ENCODE peak calls at places on chromosomes 3 and 15, in ten cellular contexts. U is sigmoid colon, E is GM23338, B is HCT116, F is GM12878, R is SK-N-SH, H is Panc1, I is K562, J is stomach, Z is spleen. D is an unnamed sample. For H3K4me1, the result is how much of the 10 kb centered on the place peaks cover.

GRCh38 chr3:52539010-52539653 is 2.7 kb downstream of the UQCC5 start:
- DNase-seq in U (no peak), E (no peak), B (no peak), F (no peak), R (no peak), H (no peak), I (no peak), J (no peak), Z (no peak), D (no peak)

GRCh38 chr15:28026764-28027713 is 72.1 kb downstream of the OCA2 start:
- DNase-seq in U (no peak), E (no peak), B (no peak), F (no peak), R (no peak), H (no peak), I (peak), J (no peak), Z (no peak), D (no peak)

GRCh38 chr3:118208642-118209041 is 826.0 kb downstream of the IGSF11 start:
- DNase-seq in U (no peak), E (no peak), B (no peak), F (no peak), R (no peak), H (no peak), I (no peak), J (no peak), Z (no peak), D (no peak)

GRCh38 chr3:152638707-152639450 is 196.1 kb upstream of the P2RY1 start:
- DNase-seq in U (peak), E (no peak), B (no peak), F (no peak), R (no peak), H (no peak), I (no peak), J (no peak), Z (no peak), D (no peak)

GRCh38 chr15:62505761-62506160 is 340.7 kb upstream of the C2CD4B start:
- DNase-seq in U (no peak), E (no peak), B (no peak), F (no peak), R (no peak), H (no peak), I (no peak), J (no peak), Z (no peak), D (no peak)

GRCh38 chr3:12809435-12809834 is 13.0 kb downstream of the CAND2 start:
- DNase-seq in U (no peak), E (no peak), B (no peak), F (no peak), R (no peak), H (no peak), I (no peak), J (no peak), Z (peak), D (no peak)

GRCh38 chr3:195191580-195191979 is 79.4 kb downstream of the XXYLT1 start:
- DNase-seq in U (no peak), E (no peak), B (no peak), F (no peak), R (no peak), H (no peak), I (no peak), J (no peak), Z (no peak), D (no peak)

GRCh38 chr15:66923438-66923881 is 141.9 kb upstream of the SMAD3 start:
- DNase-seq in U (peak), E (peak), B (peak), F (no peak), R (peak), H (no peak), I (peak), J (peak), Z (no peak), D (peak)

GRCh38 chr3:47428585-47429145 is 47.1 kb downstream of the SCAP start:
- DNase-seq in U (no peak), E (no peak), B (no peak), F (no peak), R (no peak), H (no peak), I (peak), J (no peak), Z (no peak), D (no peak)

GRCh38 chr3:195467641-195468390 is 25.0 kb upstream of the ACAP2 start:
- DNase-seq in U (no peak), E (no peak), B (no peak), F (no peak), R (no peak), H (no peak), I (no peak), J (no peak), Z (no peak), D (no peak)

GRCh38 chr3:190239325-190239724 is 82.9 kb downstream of the CLDN1 start:
- DNase-seq in U (no peak), E (no peak), B (no peak), F (no peak), R (no peak), H (no peak), I (no peak), J (no peak), Z (no peak), D (no peak)

GRCh38 chr3:62467936-62468722 is 94.8 kb upstream of the FEZF2 start:
- DNase-seq in U (no peak), E (no peak), B (no peak), F (no peak), R (no peak), H (no peak), I (no peak), J (no peak), Z (no peak), D (no peak)

GRCh38 chr3:111315911-111316310 is 226.1 kb upstream of the CD96 start:
- DNase-seq in U (no peak), E (no peak), B (no peak), F (no peak), R (no peak), H (no peak), I (no peak), J (no peak), Z (no peak), D (no peak)

GRCh38 chr15:39783244-39783820 is 691 bp upstream of the FSIP1 start:
- DNase-seq in U (no peak), E (peak), B (no peak), F (no peak), R (no peak), H (no peak), I (no peak), J (no peak), Z (no peak), D (no peak)

GRCh38 chr15:35289029-35289617 is 204.0 kb upstream of the NANOGP8 start:
- DNase-seq in U (no peak), E (peak), B (peak), F (no peak), R (peak), H (no peak), I (peak), J (no peak), Z (no peak), D (no peak)

GRCh38 chr3:78496458-78496857 is 1271.3 kb downstream of the ROBO1 start:
- DNase-seq in U (no peak), E (no peak), B (no peak), F (no peak), R (no peak), H (no peak), I (no peak), J (no peak), Z (no peak), D (no peak)

GRCh38 chr3:16464499-16465150 is 48.9 kb downstream of the RFTN1 start:
- DNase-seq in U (no peak), E (no peak), B (no peak), F (no peak), R (no peak), H (no peak), I (no peak), J (no peak), Z (no peak), D (no peak)

GRCh38 chr3:152205097-152205593 is 63.6 kb upstream of the MBNL1 start:
- DNase-seq in U (no peak), E (no peak), B (no peak), F (no peak), R (no peak), H (no peak), I (no peak), J (no peak), Z (no peak), D (no peak)

GRCh38 chr15:63600001-63600645 is 2.9 kb downstream of the FBXL22 start:
- DNase-seq in U (peak), E (peak), B (no peak), F (no peak), R (no peak), H (no peak), I (no peak), J (no peak), Z (no peak), D (no peak)

GRCh38 chr15:47551079-47551478 is 166.2 kb upstream of the SEMA6D start:
- DNase-seq in U (no peak), E (peak), B (no peak), F (no peak), R (no peak), H (no peak), I (no peak), J (no peak), Z (no peak), D (no peak)

GRCh38 chr15:69784808-69785550 is 312.7 kb downstream of the TLE3 start:
- DNase-seq in U (no peak), E (no peak), B (no peak), F (no peak), R (no peak), H (no peak), I (no peak), J (no peak), Z (peak), D (no peak)

GRCh38 chr3:39705351-39705900 is 104.0 kb upstream of the MYRIP start:
- DNase-seq in U (no peak), E (no peak), B (no peak), F (no peak), R (no peak), H (no peak), I (no peak), J (no peak), Z (no peak), D (no peak)

GRCh38 chr3:143445118-143445517 is 325.5 kb downstream of the CHST2 start:
- DNase-seq in U (no peak), E (no peak), B (no peak), F (peak), R (no peak), H (no peak), I (no peak), J (no peak), Z (no peak), D (no peak)

GRCh38 chr3:146464005-146464595 is 5.3 kb downstream of the PLSCR2 start:
- DNase-seq in U (no peak), E (no peak), B (no peak), F (no peak), R (no peak), H (no peak), I (no peak), J (no peak), Z (no peak), D (no peak)

GRCh38 chr3:149472393-149472792 is 2.1 kb upstream of the TM4SF4 start:
- DNase-seq in U (no peak), E (no peak), B (no peak), F (no peak), R (no peak), H (no peak), I (no peak), J (no peak), Z (no peak), D (no peak)

GRCh38 chr3:71310595-71311319 is 272.8 kb downstream of the FOXP1 start:
- DNase-seq in U (peak), E (peak), B (no peak), F (no peak), R (peak), H (no peak), I (no peak), J (no peak), Z (peak), D (peak)

GRCh38 chr15:67080900-67081431 is 15.6 kb downstream of the SMAD3 start:
- DNase-seq in U (peak), E (no peak), B (no peak), F (peak), R (no peak), H (no peak), I (peak), J (no peak), Z (peak), D (no peak)

GRCh38 chr3:113110263-113110662 is 101.1 kb upstream of the BOC start:
- DNase-seq in U (no peak), E (no peak), B (no peak), F (no peak), R (no peak), H (no peak), I (no peak), J (no peak), Z (no peak), D (peak)

GRCh38 chr15:85689729-85690128 is 105.0 kb downstream of the KLHL25 start:
- DNase-seq in U (no peak), E (peak), B (no peak), F (peak), R (no peak), H (no peak), I (no peak), J (peak), Z (peak), D (peak)

GRCh38 chr3:150635076-150635475 is 32.0 kb downstream of the SELENOT start:
- DNase-seq in U (no peak), E (no peak), B (no peak), F (no peak), R (no peak), H (no peak), I (peak), J (no peak), Z (no peak), D (no peak)

GRCh38 chr15:85607141-85607806 is 187.5 kb downstream of the KLHL25 start:
- DNase-seq in U (no peak), E (no peak), B (no peak), F (no peak), R (no peak), H (no peak), I (no peak), J (no peak), Z (no peak), D (no peak)

GRCh38 chr3:107981471-107982111 is 109.2 kb downstream of the CD47 start:
- DNase-seq in U (no peak), E (peak), B (no peak), F (no peak), R (no peak), H (no peak), I (no peak), J (no peak), Z (no peak), D (no peak)

GRCh38 chr3:15654891-15655290 is 53.3 kb downstream of the BTD start:
- DNase-seq in U (no peak), E (no peak), B (no peak), F (no peak), R (no peak), H (no peak), I (no peak), J (no peak), Z (no peak), D (no peak)

GRCh38 chr3:177613901-177614300 is 416.6 kb upstream of the TBL1XR1 start:
- DNase-seq in U (no peak), E (no peak), B (no peak), F (no peak), R (no peak), H (no peak), I (no peak), J (no peak), Z (no peak), D (no peak)

GRCh38 chr3:14428087-14429067 is 26.0 kb downstream of the SLC6A6 start:
- DNase-seq in U (no peak), E (no peak), B (no peak), F (no peak), R (no peak), H (no peak), I (no peak), J (no peak), Z (no peak), D (no peak)

GRCh38 chr15:92071030-92071644 is 217.6 kb downstream of the SLCO3A1 start:
- DNase-seq in U (no peak), E (no peak), B (no peak), F (no peak), R (no peak), H (no peak), I (no peak), J (no peak), Z (no peak), D (no peak)

GRCh38 chr15:92062505-92062904 is 209.0 kb downstream of the SLCO3A1 start:
- DNase-seq in U (no peak), E (no peak), B (no peak), F (no peak), R (no peak), H (no peak), I (no peak), J (no peak), Z (no peak), D (no peak)

GRCh38 chr15:92069308-92070244 is 216.1 kb downstream of the SLCO3A1 start:
- DNase-seq in U (no peak), E (no peak), B (peak), F (peak), R (no peak), H (no peak), I (no peak), J (peak), Z (no peak), D (peak)

GRCh38 chr15:92073044-92073785 is 219.7 kb downstream of the SLCO3A1 start:
- DNase-seq in U (no peak), E (no peak), B (no peak), F (no peak), R (no peak), H (no peak), I (no peak), J (no peak), Z (no peak), D (no peak)

GRCh38 chr15:92068121-92068520 is 214.6 kb downstream of the SLCO3A1 start:
- DNase-seq in U (no peak), E (no peak), B (no peak), F (peak), R (no peak), H (no peak), I (no peak), J (no peak), Z (no peak), D (no peak)
- H3K4me1 ChIP-seq in U (under half), E (under half), B (under half), F (under half), R (under half), H (under half), I (under half), J (under half), Z (under half), D (under half)

GRCh38 chr15:65084500-65085206 is 8.1 kb downstream of the KBTBD13 start:
- DNase-seq in U (peak), E (no peak), B (no peak), F (no peak), R (no peak), H (no peak), I (no peak), J (no peak), Z (no peak), D (no peak)

GRCh38 chr15:65081758-65082157 is 5.2 kb downstream of the KBTBD13 start:
- DNase-seq in U (no peak), E (no peak), B (no peak), F (no peak), R (no peak), H (no peak), I (no peak), J (no peak), Z (no peak), D (no peak)

GRCh38 chr15:65082303-65082958 is 5.9 kb downstream of the KBTBD13 start:
- DNase-seq in U (no peak), E (peak), B (no peak), F (no peak), R (peak), H (no peak), I (no peak), J (no peak), Z (no peak), D (peak)

GRCh38 chr15:65085207-65085753 is 8.7 kb downstream of the KBTBD13 start:
- DNase-seq in U (peak), E (no peak), B (no peak), F (no peak), R (no peak), H (no peak), I (no peak), J (no peak), Z (no peak), D (no peak)

GRCh38 chr15:65083262-65083701 is 6.7 kb downstream of the KBTBD13 start:
- DNase-seq in U (peak), E (peak), B (no peak), F (no peak), R (no peak), H (no peak), I (no peak), J (no peak), Z (no peak), D (no peak)
- TF ChIP-seq POLR2AphosphoS5 in U (no peak), E (no peak), B (no peak), F (no peak), R (no peak), H (no peak), I (no peak), J (no peak), Z (no peak), D (no peak)

GRCh38 chr15:80172401-80172800 is 19.6 kb downstream of the FAH start:
- DNase-seq in U (no peak), E (no peak), B (no peak), F (no peak), R (no peak), H (no peak), I (no peak), J (no peak), Z (no peak), D (no peak)
- H3K27ac ChIP-seq in U (no peak), E (no peak), B (no peak), F (no peak), R (no peak), H (no peak), I (no peak), J (no peak), Z (no peak), D (no peak)

DNA sequence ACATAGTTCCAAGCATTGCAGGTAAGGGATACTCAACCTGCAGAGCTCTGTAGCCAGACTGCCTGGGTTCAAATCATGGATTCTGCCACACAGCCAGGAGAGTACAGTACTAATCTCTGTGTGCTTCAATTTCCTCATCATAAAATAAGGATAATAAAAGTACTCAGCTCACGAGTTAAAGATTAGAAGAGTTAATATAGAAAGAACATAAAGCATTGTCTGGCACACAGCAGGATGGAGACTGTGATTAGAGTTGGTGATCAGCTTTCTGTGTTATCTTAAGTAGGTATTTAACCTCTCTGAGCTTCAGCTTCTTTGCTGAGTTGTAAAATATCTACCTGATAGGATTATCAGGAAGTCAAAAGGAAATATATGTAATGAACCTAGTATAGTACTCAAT is 2.7 kb downstream of the CEP70 start:
- DNase-seq in U (no peak), E (no peak), B (no peak), F (no peak), R (no peak), H (no peak), I (no peak), J (no peak), Z (no peak), D (no peak)
- H3K4me1 ChIP-seq in U (under half), E (under half), B (under half), F (under half), R (under half), H (under half), I (under half), J (under half), Z (under half), D (under half)

GRCh38 chr3:58491506-58492384 is at the start of gene KCTD6:
- DNase-seq in U (peak), E (peak), B (peak), F (peak), R (peak), H (peak), I (peak), J (peak), Z (peak), D (peak)
- TF ChIP-seq POLR2AphosphoS5 in U (peak), E (peak), B (peak), F (no peak), R (peak), H (no peak), I (no peak), J (no peak), Z (peak), D (no peak)

GRCh38 chr3:56720836-56721235 is 37.8 kb upstream of the TASOR start:
- DNase-seq in U (no peak), E (no peak), B (no peak), F (no peak), R (no peak), H (no peak), I (no peak), J (no peak), Z (no peak), D (no peak)

GRCh38 chr3:56724580-56725142 is 41.6 kb upstream of the TASOR start:
- DNase-seq in U (no peak), E (no peak), B (no peak), F (no peak), R (no peak), H (no peak), I (no peak), J (no peak), Z (no peak), D (no peak)

GRCh38 chr3:56725175-56725574 is 42.1 kb upstream of the TASOR start:
- DNase-seq in U (no peak), E (no peak), B (no peak), F (peak), R (no peak), H (no peak), I (no peak), J (no peak), Z (no peak), D (peak)
- H3K27ac ChIP-seq in U (no peak), E (no peak), B (no peak), F (peak), R (no peak), H (no peak), I (no peak), J (no peak), Z (peak), D (no peak)

DNA sequence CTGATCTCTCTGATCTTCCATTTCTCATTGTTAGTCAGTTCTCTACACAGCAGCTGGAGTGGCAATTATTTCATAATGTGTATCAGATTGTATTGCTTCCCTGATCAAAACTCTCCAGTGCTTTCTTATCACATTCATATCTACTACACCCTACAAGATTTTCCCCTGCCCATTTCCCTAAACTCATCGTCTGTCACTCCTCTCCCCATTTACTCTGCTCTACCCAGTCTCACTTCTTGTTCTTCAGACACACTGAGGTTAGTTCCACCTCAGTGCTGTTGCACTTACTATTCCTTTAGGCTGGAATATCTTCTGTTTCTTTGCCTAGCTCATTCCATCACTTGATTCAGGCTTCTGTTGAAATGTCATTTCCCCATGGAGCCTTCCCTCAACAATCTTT is 197.1 kb downstream of the SATB1 start:
- DNase-seq in U (no peak), E (no peak), B (no peak), F (no peak), R (no peak), H (no peak), I (no peak), J (no peak), Z (no peak), D (no peak)
- H3K4me1 ChIP-seq in U (under half), E (under half), B (under half), F (under half), R (under half), H (under half), I (under half), J (under half), Z (under half), D (under half)

GRCh38 chr3:127369356-127369935 is 81.6 kb upstream of the PRR20G start:
- DNase-seq in U (no peak), E (no peak), B (no peak), F (no peak), R (no peak), H (no peak), I (no peak), J (no peak), Z (peak), D (no peak)
- TF ChIP-seq POLR2AphosphoS5 in U (no peak), E (no peak), B (no peak), F (no peak), R (no peak), H (no peak), I (no peak), J (no peak), Z (no peak), D (no peak)

D was measured in transverse colon.